ENCODE peak calls at places on chromosomes 4 and X, in eight cellular contexts. C is RPMI7951; X is C1 segment of cervical spinal cord; R is tibial nerve; K is psoas muscle; Q is neural crest cell; Z is H9; N is stimulated activated CD4-positive, alpha-beta T cell treated with anti-CD3 and anti-CD28 coated beads, Interleukin-2, amount 100 ng/mL, for 24 hours. F is an unnamed sample.
A peak's percentile ranks its signal among the peaks of the same experiment; 100 is the strongest.

GRCh38 chr4:3721627-3722026 is 44.6 kb upstream of the ADRA2C start:
- DNase-seq in X (no peak), Z (no peak), C (no peak), K (no peak), R (no peak), Q (no peak), N (no peak), F (no peak)

GRCh38 chr4:23887989-23888388 is 1.9 kb downstream of the PPARGC1A start:
- DNase-seq in K (no peak), R (no peak), C (no peak), X (peak; percentile 12), N (no peak), Q (no peak), Z (no peak), F (no peak)

GRCh38 chrX:37287741-37288424 is 61.3 kb upstream of the PRRG1 start:
- DNase-seq in C (no peak), N (no peak), K (no peak), Q (no peak), R (no peak), X (no peak), Z (no peak), F (peak; percentile 5)

GRCh38 chr4:67327245-67327860 is 217.9 kb downstream of the CENPC start:
- DNase-seq in R (peak; percentile 82), Z (peak; percentile 38), X (peak; percentile 32), N (peak; percentile 44), Q (peak; percentile 60), K (no peak), C (peak; percentile 42), F (peak; percentile 78)

GRCh38 chrX:130170752-130171445 is 863 bp upstream of the RAB33A start:
- DNase-seq in C (peak; percentile 50), N (peak; percentile 67), K (peak; percentile 37), R (no peak), Z (peak; percentile 81), X (peak; percentile 68), Q (peak; percentile 57), F (peak; percentile 53)

GRCh38 chrX:119427024-119427794 is 28.1 kb downstream of the SLC25A43 start:
- DNase-seq in C (peak; percentile 67), X (no peak), Q (no peak), R (no peak), N (no peak), K (no peak), Z (no peak), F (no peak)

GRCh38 chr4:6844986-6845385 is 62.5 kb downstream of the KIAA0232 start:
- DNase-seq in N (no peak), Q (no peak), K (no peak), R (no peak), C (no peak), X (no peak), Z (no peak), F (peak; percentile 18)

GRCh38 chrX:39427492-39428289 is 626.4 kb downstream of the MID1IP1 start:
- DNase-seq in Q (no peak), K (no peak), C (peak; percentile 47), R (no peak), X (no peak), N (peak; percentile 47), Z (no peak), F (no peak)

GRCh38 chr4:175986-176385 is 51.7 kb downstream of the ZNF718 start:
- DNase-seq in C (no peak), R (no peak), K (no peak), Q (no peak), Z (no peak), N (no peak), X (no peak), F (no peak)

GRCh38 chr4:172819353-172819752 is 349.3 kb upstream of the GALNT7 start:
- DNase-seq in K (no peak), Z (no peak), C (no peak), Q (no peak), X (no peak), N (no peak), R (no peak), F (no peak)

GRCh38 chr4:133866328-133866699 is 335.3 kb downstream of the PABPC4L start:
- DNase-seq in X (no peak), R (no peak), Z (no peak), Q (no peak), N (no peak), K (no peak), C (peak; percentile 55), F (peak; percentile 12)

GRCh38 chrX:136710324-136710951 is 62.5 kb downstream of the CD40LG start:
- DNase-seq in K (no peak), C (no peak), Z (no peak), Q (no peak), N (no peak), X (no peak), R (no peak), F (no peak)

GRCh38 chr4:87068591-87069021 is 133.8 kb downstream of the AFF1 start:
- DNase-seq in Q (no peak), N (no peak), K (no peak), C (peak; percentile 40), R (no peak), Z (no peak), X (no peak), F (peak; percentile 49)

GRCh38 chr4:140943887-140944515 is 187.8 kb upstream of the TBC1D9 start:
- DNase-seq in X (no peak), R (no peak), C (no peak), K (no peak), Z (no peak), N (no peak), Q (no peak), F (no peak)

GRCh38 chr4:176376032-176376614 is 56.4 kb downstream of the SPCS3 start:
- DNase-seq in C (peak; percentile 22), R (no peak), X (no peak), Z (no peak), N (no peak), Q (no peak), K (no peak), F (peak; percentile 29)

GRCh38 chrX:43892471-43892870 is 10.2 kb upstream of the MAOB start:
- DNase-seq in R (no peak), C (no peak), Q (no peak), X (no peak), N (no peak), Z (no peak), K (no peak), F (no peak)

GRCh38 chr4:161929966-161930365 is 233.8 kb downstream of the FSTL5 start:
- DNase-seq in K (no peak), N (no peak), Q (no peak), Z (no peak), R (no peak), X (no peak), C (peak; percentile 44), F (no peak)

GRCh38 chr4:40502220-40502619 is 127.4 kb downstream of the RBM47 start:
- DNase-seq in X (no peak), C (peak; percentile 10), Z (no peak), Q (no peak), N (no peak), R (no peak), K (no peak), F (no peak)

GRCh38 chr4:40749717-40750460 is at the start of gene NSUN7:
- DNase-seq in N (peak; percentile 50), R (no peak), Z (peak; percentile 96), Q (peak; percentile 63), C (no peak), X (no peak), K (peak; percentile 18), F (peak; percentile 61)

GRCh38 chrX:110741213-110741796 is 54.3 kb downstream of the CHRDL1 start:
- DNase-seq in C (peak; percentile 71), Z (peak; percentile 48), K (no peak), X (no peak), R (no peak), N (no peak), Q (no peak), F (no peak)

F was measured in SJCRH30.